ENCODE peak calls at places on chromosomes 6 and 20, in five cellular contexts. I is WTC11, G is NCI-H1105 treated with DMSO at 0.1 percent for 48 hours, F is brain microvascular endothelial cell, J is HTR-8/SVneo. E is an unnamed sample.

GRCh38 chr6:52115145-52115741 is 27.8 kb upstream of the PKHD1 start:
- DNase-seq in G (no peak), J (no peak), F (no peak), I (no peak), E (no peak)

GRCh38 chr6:149752600-149752999 is 3.1 kb downstream of the PCMT1 start:
- DNase-seq in I (no peak), G (no peak), F (no peak), J (no peak), E (no peak)

GRCh38 chr6:51495016-51495805 is 592.2 kb downstream of the PKHD1 start:
- DNase-seq in J (no peak), I (peak), F (no peak), G (no peak), E (no peak)

GRCh38 chr6:72035966-72036365 is 149.6 kb downstream of the RIMS1 start:
- DNase-seq in J (no peak), G (no peak), I (no peak), F (no peak), E (no peak)

GRCh38 chr20:10443936-10444335 is 8.8 kb downstream of the SLX4IP start:
- DNase-seq in J (no peak), G (no peak), F (no peak), I (no peak), E (no peak)

GRCh38 chr6:21731411-21732031 is 138.0 kb downstream of the SOX4 start:
- DNase-seq in I (no peak), J (peak), F (no peak), G (no peak), E (no peak)

GRCh38 chr6:44104661-44105060 is 22.6 kb downstream of the MRPL14 start:
- DNase-seq in F (no peak), J (no peak), I (no peak), G (no peak), E (no peak)

GRCh38 chr6:71190809-71191208 is 97.8 kb upstream of the OGFRL1 start:
- DNase-seq in I (no peak), G (no peak), F (no peak), J (no peak), E (no peak)

GRCh38 chr6:168364793-168365421 is 45.3 kb upstream of the DACT2 start:
- DNase-seq in I (no peak), J (no peak), F (no peak), G (no peak), E (no peak)

GRCh38 chr6:319177-320131 is 27.2 kb downstream of the DUSP22 start:
- DNase-seq in J (no peak), I (no peak), F (no peak), G (no peak), E (no peak)

GRCh38 chr6:134724653-134725340 is 225.1 kb downstream of the ALDH8A1 start:
- DNase-seq in F (peak), I (no peak), G (no peak), J (no peak), E (no peak)

GRCh38 chr6:135291288-135292116 is 110.4 kb downstream of the MYB start:
- DNase-seq in G (no peak), I (no peak), J (peak), F (peak), E (no peak)

GRCh38 chr6:35048031-35048613 is 93.0 kb downstream of the TCP11 start:
- DNase-seq in I (no peak), G (no peak), F (no peak), J (no peak), E (peak)

GRCh38 chr20:21981179-21981578 is 275.7 kb downstream of the PAX1 start:
- DNase-seq in G (no peak), F (peak), I (no peak), J (no peak), E (no peak)

GRCh38 chr20:20427202-20427864 is 59.4 kb downstream of the INSM1 start:
- DNase-seq in G (no peak), J (no peak), F (no peak), I (no peak), E (no peak)

GRCh38 chr6:21188505-21189223 is 404.9 kb upstream of the SOX4 start:
- DNase-seq in F (peak), J (no peak), G (peak), I (no peak), E (no peak)

GRCh38 chr20:63176035-63176434 is 39.9 kb downstream of the YTHDF1 start:
- DNase-seq in F (no peak), I (peak), G (no peak), J (no peak), E (no peak)

GRCh38 chr6:100730581-100730980 is 150.5 kb downstream of the ASCC3 start:
- DNase-seq in J (no peak), G (no peak), I (no peak), F (no peak), E (peak)

GRCh38 chr6:44653761-44654218 is 266.3 kb downstream of the CDC5L start:
- DNase-seq in J (no peak), G (peak), F (no peak), I (no peak), E (peak)

GRCh38 chr20:62355527-62356142 is 11.5 kb downstream of the LAMA5 start:
- DNase-seq in G (no peak), I (no peak), J (no peak), F (peak), E (peak)

GRCh38 chr20:51958636-51959542 is 156.6 kb upstream of the SALL4 start:
- DNase-seq in J (no peak), F (no peak), I (no peak), G (no peak), E (no peak)

GRCh38 chr6:25866011-25866410 is 8.0 kb downstream of the SLC17A3 start:
- DNase-seq in J (no peak), G (no peak), I (no peak), F (no peak), E (no peak)

GRCh38 chr6:141351721-141352120 is 781.0 kb upstream of the GJE1 start:
- DNase-seq in I (no peak), J (no peak), G (no peak), F (no peak), E (no peak)

GRCh38 chr6:48658910-48659309 is 547.9 kb upstream of the PTCHD4 start:
- DNase-seq in J (no peak), G (no peak), F (no peak), I (no peak), E (no peak)

GRCh38 chr6:155075938-155076337 is 80.8 kb downstream of the TIAM2 start:
- DNase-seq in F (no peak), I (no peak), J (no peak), G (no peak), E (no peak)

GRCh38 chr6:169212897-169213813 is 40.5 kb downstream of the THBS2 start:
- DNase-seq in J (peak), G (no peak), F (peak), I (peak), E (peak)

GRCh38 chr20:45465492-45466266 is 3.9 kb upstream of the WFDC2 start:
- DNase-seq in I (no peak), J (no peak), F (no peak), G (no peak), E (no peak)

GRCh38 chr6:111367393-111368088 is 115.5 kb downstream of the REV3L start:
- DNase-seq in I (no peak), G (no peak), J (no peak), F (no peak), E (no peak)

E was measured in SJCRH30.